ENCODE peak calls at places on chromosomes 6 and 20, in five cellular contexts. R, P, S, X and C are unnamed samples.
A peak's percentile ranks its signal among the peaks of the same experiment; 100 is the strongest.

GRCh38 chr20:52105045-52105572 is 86.5 kb downstream of the ZFP64 start:
- DNase-seq in R (peak; percentile 32), P (no peak), S (no peak), X (no peak), C (no peak)

GRCh38 chr6:56949925-56950495 is 4.9 kb upstream of the BEND6 start:
- DNase-seq in R (no peak), P (no peak), S (no peak), X (no peak), C (no peak)

GRCh38 chr6:11616200-11616611 is 78.7 kb downstream of the TMEM170B start:
- DNase-seq in R (no peak), P (no peak), S (peak; percentile 58), X (no peak), C (no peak)

GRCh38 chr20:58995461-58996225 is 11.4 kb downstream of the CTSZ start:
- DNase-seq in R (no peak), P (no peak), S (no peak), X (no peak), C (no peak)

GRCh38 chr20:24392612-24393011 is 76.8 kb upstream of the SYNDIG1 start:
- DNase-seq in R (no peak), P (no peak), S (no peak), X (no peak), C (no peak)

GRCh38 chr6:107679457-107679856 is 144.7 kb downstream of the SCML4 start:
- DNase-seq in R (peak; percentile 66), P (no peak), S (no peak), X (no peak), C (no peak)

GRCh38 chr6:109303647-109304283 is 78.5 kb downstream of the CD164 start:
- DNase-seq in R (no peak), P (no peak), S (peak; percentile 75), X (no peak), C (no peak)

GRCh38 chr20:35600176-35600995 is 15.2 kb upstream of the SPAG4 start:
- DNase-seq in R (no peak), P (no peak), S (no peak), X (no peak), C (no peak)

GRCh38 chr6:28224131-28225055 is 682 bp upstream of the ZSCAN9 start:
- DNase-seq in R (no peak), P (no peak), S (no peak), X (no peak), C (no peak)

GRCh38 chr20:3046677-3047462 is 1.0 kb downstream of the MRPS26 start:
- DNase-seq in R (no peak), P (no peak), S (no peak), X (no peak), C (no peak)

GRCh38 chr20:13289031-13289430 is 68.0 kb downstream of the ISM1 start:
- DNase-seq in R (no peak), P (no peak), S (no peak), X (no peak), C (no peak)

GRCh38 chr6:104771258-104771832 is 88.4 kb downstream of the HACE1 start:
- DNase-seq in R (no peak), P (peak; percentile 13), S (no peak), X (no peak), C (no peak)

GRCh38 chr20:34771680-34772081 is 53.8 kb downstream of the NCOA6 start:
- DNase-seq in R (no peak), P (no peak), S (no peak), X (no peak), C (no peak)

GRCh38 chr20:12237772-12238171 is 320.1 kb downstream of the BTBD3 start:
- DNase-seq in R (no peak), P (no peak), S (no peak), X (no peak), C (no peak)

GRCh38 chr6:21826031-21826430 is 232.5 kb downstream of the SOX4 start:
- DNase-seq in R (no peak), P (no peak), S (peak; percentile 14), X (no peak), C (no peak)

GRCh38 chr6:21828689-21829088 is 235.1 kb downstream of the SOX4 start:
- DNase-seq in R (no peak), P (no peak), S (no peak), X (no peak), C (no peak)

GRCh38 chr6:21826460-21826859 is 232.9 kb downstream of the SOX4 start:
- DNase-seq in R (no peak), P (no peak), S (peak; percentile 12), X (no peak), C (no peak)

GRCh38 chr6:21829126-21829525 is 235.6 kb downstream of the SOX4 start:
- DNase-seq in R (no peak), P (no peak), S (no peak), X (no peak), C (no peak)

DNA sequence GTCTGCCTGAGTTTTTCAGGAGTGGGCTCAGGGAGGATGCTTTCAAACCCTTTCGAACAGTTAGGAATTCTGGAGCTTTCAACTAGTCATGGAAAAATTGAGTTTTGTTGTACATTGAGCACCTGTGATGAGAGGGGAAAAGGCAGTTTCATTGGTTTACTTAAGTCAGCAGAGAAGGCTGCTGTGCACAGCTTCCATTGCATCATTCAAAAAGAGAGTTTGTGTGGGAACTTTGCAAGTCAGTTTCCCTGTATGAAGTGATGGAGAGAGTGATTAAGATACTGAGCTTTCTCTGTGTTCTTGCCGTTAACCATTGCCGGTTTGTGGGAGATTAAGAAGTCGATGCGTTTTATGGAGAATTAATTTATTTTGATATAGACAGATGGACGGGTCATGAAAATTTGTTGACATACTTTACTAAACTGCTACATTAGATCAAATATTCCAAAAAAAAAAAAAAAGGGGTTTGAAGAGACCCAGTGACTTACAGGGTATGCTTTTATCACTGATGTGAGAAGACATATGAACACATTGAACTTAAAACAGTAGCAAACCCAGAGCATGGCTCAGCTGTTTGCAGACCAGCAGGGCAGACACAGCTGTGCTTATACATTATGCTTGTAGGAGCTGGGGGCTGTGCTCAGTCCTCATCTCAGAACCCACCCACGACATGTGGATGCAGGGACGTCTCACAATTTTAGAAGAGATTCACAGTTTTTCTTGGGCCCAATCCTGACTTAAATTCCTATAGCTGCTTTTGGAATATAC is 234.1 kb downstream of the SOX4 start:
- DNase-seq in R (no peak), P (no peak), S (no peak), X (no peak), C (no peak)
- H3K4me1 ChIP-seq in R (no peaks in the 10 kb centered on the region), P (peaks cover 34% of the 10 kb centered on the region), S (peaks cover 12% of the 10 kb centered on the region), X (no peaks in the 10 kb centered on the region), C (no peaks in the 10 kb centered on the region)

GRCh38 chr6:4112366-4112765 is 23.0 kb downstream of the ECI2 start:
- DNase-seq in R (no peak), P (no peak), S (no peak), X (no peak), C (no peak)
- H3K27ac ChIP-seq in R (no peak overlapping the region), P (no peak overlapping the region), S (no peak overlapping the region), X (no peak overlapping the region), C (no peak overlapping the region)

GRCh38 chr6:125151715-125152114 is 1.9 kb upstream of the TPD52L1 start:
- DNase-seq in R (no peak), P (no peak), S (no peak), X (no peak), C (no peak)
- H3K4me1 ChIP-seq in R (peaks cover 25% of the 10 kb centered on the region), P (no peaks in the 10 kb centered on the region), S (peaks cover 4% of the 10 kb centered on the region), X (peaks cover 7% of the 10 kb centered on the region), C (peaks cover 5% of the 10 kb centered on the region)

GRCh38 chr20:50120935-50121693 is 8.2 kb upstream of the UBE2V1 start:
- DNase-seq in R (peak; percentile 82), P (no peak), S (peak; percentile 95), X (peak; percentile 14), C (peak; percentile 38)
- H3K27ac ChIP-seq in R (no peak overlapping the region), P (peak overlapping the region; percentile 77), S (no peak overlapping the region), X (no peak overlapping the region), C (no peak overlapping the region)